ENCODE peak calls at places on chromosomes 16 and 17, in four cellular contexts. X is uterus, Y is heart right ventricle, Q is adrenal gland. U is an unnamed sample.

GRCh38 chr17:39231587-39232551 is 6.1 kb upstream of the STAC2 start:
- DNase-seq in X (peak; percentile 59), Y (peak; percentile 29), Q (peak; percentile 64), U (peak; percentile 85)

GRCh38 chr16:3243882-3244281 is 8.9 kb upstream of the ZNF200 start:
- DNase-seq in X (no peak), Y (no peak), Q (no peak), U (no peak)

GRCh38 chr17:74758846-74759163 is 10.4 kb downstream of the NHERF1 start:
- DNase-seq in X (no peak), Y (no peak), Q (peak; percentile 66), U (peak; percentile 80)

GRCh38 chr16:86083382-86084002 is 184.5 kb downstream of the IRF8 start:
- DNase-seq in X (no peak), Y (no peak), Q (no peak), U (no peak)

GRCh38 chr17:43217614-43218087 is 6.0 kb downstream of the TMEM106A start:
- DNase-seq in X (no peak), Y (no peak), Q (no peak), U (peak; percentile 18)

GRCh38 chr16:85171809-85172464 is 59.7 kb upstream of the CIBAR2 start:
- DNase-seq in X (no peak), Y (no peak), Q (peak; percentile 51), U (no peak)

GRCh38 chr17:6392609-6393367 is 42.1 kb downstream of the AIPL1 start:
- DNase-seq in X (no peak), Y (no peak), Q (no peak), U (no peak)

GRCh38 chr16:28987170-28987853 is 2.5 kb downstream of the LAT start:
- DNase-seq in X (no peak), Y (no peak), Q (no peak), U (no peak)

DNA sequence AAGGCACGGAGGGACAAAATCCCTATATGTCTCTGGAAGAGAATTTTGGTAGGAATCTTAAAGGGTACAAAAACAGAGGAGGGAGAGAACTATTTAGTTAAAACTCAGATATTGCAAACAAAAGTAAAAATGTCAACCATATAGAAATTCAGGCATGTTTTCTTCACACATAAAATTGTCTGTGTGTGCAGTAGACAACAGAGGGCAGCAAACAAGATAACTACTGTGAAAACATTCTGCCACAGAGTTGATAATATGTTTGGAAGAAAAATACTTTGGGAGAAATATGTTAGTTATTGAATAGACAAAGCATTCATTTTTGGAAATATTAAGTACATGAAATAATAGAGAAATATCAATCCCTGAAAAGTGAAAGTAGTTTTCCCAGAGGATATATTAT is 56.2 kb downstream of the SNX11 start:
- DNase-seq in X (no peak), Y (no peak), Q (no peak), U (no peak)
- TF ChIP-seq CTCF in X (no peak), Y (no peak), Q (no peak), U (no peak)

GRCh38 chr17:57988301-57989010 is 402 bp upstream of the VEZF1 start:
- DNase-seq in X (peak; percentile 76), Y (peak; percentile 70), Q (peak; percentile 74), U (peak; percentile 78)

GRCh38 chr17:57986841-57987581 is 1.0 kb downstream of the VEZF1 start:
- DNase-seq in X (peak; percentile 52), Y (peak; percentile 58), Q (peak; percentile 59), U (peak; percentile 56)

GRCh38 chr17:57987582-57988300 is at the start of gene VEZF1:
- DNase-seq in X (peak; percentile 80), Y (peak; percentile 79), Q (peak; percentile 81), U (peak; percentile 84)

GRCh38 chr17:57990037-57990436 is 2.0 kb upstream of the VEZF1 start:
- DNase-seq in X (no peak), Y (no peak), Q (no peak), U (no peak)

DNA sequence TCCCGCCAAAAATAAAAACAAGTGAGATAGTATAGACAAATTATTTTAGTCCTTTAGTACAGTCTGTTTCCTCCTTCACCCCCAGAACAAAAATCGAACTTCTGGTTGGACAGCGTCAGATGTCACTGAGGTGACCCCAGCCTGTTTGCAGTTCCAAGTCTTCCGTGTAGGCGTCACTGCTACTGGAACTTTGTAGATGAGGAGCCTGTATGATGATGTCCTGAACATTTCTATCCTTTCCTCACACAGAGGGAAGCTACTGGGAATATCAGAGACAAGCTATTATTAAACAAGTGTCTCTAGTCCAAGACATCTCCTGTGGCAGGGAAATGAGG is 924 bp upstream of the VEZF1 start:
- DNase-seq in X (peak; percentile 26), Y (peak; percentile 71), Q (peak; percentile 63), U (no peak)
- H3K4me1 ChIP-seq in X (peaks cover 15% of the 10 kb centered on the region), Y (peaks cover 63% of the 10 kb centered on the region), Q (peaks cover 30% of the 10 kb centered on the region), U (peaks cover 45% of the 10 kb centered on the region)

GRCh38 chr17:81397314-81398169 is 2.3 kb downstream of the BAHCC1 start:
- DNase-seq in X (no peak), Y (no peak), Q (no peak), U (peak; percentile 21)
- H3K27ac ChIP-seq in X (peak overlapping the region; percentile 97), Y (peak overlapping the region; percentile 98), Q (peak overlapping the region; percentile 95), U (no peak overlapping the region)

GRCh38 chr17:79925242-79925957 is 86.2 kb upstream of the CBX4 start:
- DNase-seq in X (no peak), Y (peak; percentile 51), Q (peak; percentile 82), U (peak; percentile 88)

GRCh38 chr17:79922798-79923197 is 83.6 kb upstream of the CBX4 start:
- DNase-seq in X (no peak), Y (no peak), Q (no peak), U (no peak)

GRCh38 chr17:79926002-79926307 is 86.7 kb upstream of the CBX4 start:
- DNase-seq in X (no peak), Y (no peak), Q (no peak), U (peak; percentile 49)

GRCh38 chr17:79924639-79924976 is 85.4 kb upstream of the CBX4 start:
- DNase-seq in X (no peak), Y (no peak), Q (no peak), U (no peak)

DNA sequence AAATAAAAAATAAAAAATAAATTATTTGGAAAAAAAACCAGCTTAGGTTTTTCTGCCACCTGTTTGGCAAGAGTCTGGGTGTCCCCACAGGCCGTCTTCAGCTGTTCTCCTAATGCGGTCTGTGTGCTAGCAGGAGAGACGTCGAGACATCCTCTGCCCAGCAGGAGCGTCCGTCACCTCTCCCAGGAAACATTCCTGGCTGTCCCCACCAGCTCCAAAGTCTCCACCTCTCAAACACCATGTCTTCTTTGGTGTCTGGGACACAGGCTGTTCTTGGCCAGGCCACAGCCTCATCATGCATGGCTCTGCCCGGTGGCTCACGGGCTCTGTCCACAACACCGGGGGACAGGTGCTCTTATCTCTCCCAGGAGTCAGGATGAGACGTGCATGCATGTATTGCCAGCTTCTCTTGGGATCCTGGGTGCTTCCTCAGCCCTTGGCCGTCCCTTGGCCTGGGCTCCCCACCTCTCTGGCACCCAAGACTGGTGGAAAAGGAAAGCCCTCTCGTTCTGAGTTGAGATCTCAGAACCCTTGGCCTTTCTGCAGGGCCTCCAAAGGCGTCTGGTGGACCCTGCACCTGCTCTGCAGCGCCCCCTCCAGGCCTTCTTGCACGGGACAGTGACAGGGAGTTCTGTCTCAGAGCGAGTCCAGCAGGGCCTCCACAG is 84.9 kb upstream of the CBX4 start:
- DNase-seq in X (no peak), Y (no peak), Q (peak; percentile 43), U (peak; percentile 79)
- TF ChIP-seq CTCF in X (no peak), Y (peak; percentile 38), Q (no peak), U (peak; percentile 80)

DNA sequence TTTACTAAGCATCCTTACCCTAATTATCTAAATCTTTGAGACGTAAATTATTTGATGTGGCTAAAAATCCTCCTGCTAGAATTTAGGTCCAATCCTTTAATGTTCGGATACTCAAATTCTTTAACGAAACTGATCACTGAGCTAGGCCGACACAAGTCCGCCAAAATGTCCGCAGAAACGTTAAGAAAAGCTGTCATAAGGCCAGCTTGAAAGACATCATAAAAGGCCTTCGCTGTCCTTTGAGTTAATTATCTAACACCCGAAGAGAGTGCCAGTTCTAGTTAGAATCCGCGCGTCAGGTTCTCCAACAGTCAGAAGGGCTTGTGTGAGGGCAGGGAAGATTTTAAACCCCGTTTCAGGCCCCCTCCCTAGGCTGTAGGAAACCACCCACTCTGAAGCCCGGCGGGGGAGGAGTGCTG is 792 bp upstream of the CLTC start:
- DNase-seq in X (no peak), Y (peak; percentile 93), Q (no peak), U (no peak)
- H3K4me1 ChIP-seq in X (peaks cover 3% of the 10 kb centered on the region), Y (peaks cover 52% of the 10 kb centered on the region), Q (peaks cover 25% of the 10 kb centered on the region), U (peaks cover 47% of the 10 kb centered on the region)